ENCODE peak calls at places on chromosomes 5 and 9, in seven cellular contexts. One of them, this sample, is unnamed.

GRCh38 chr9:131386258-131386657 is 7.6 kb upstream of the PRRC2B start:
- DNase-seq in dorsolateral prefrontal cortex: no peak
- DNase-seq in foreskin fibroblast: no peak
- DNase-seq in heart right ventricle: no peak
- DNase-seq in fibroblast of mammary gland: no peak
- DNase-seq in Calu3: no peak
- DNase-seq in A673: no peak
- DNase-seq in this sample: no peak

GRCh38 chr5:78549043-78549442 is 99.5 kb downstream of the LHFPL2 start:
- DNase-seq in dorsolateral prefrontal cortex: no peak
- DNase-seq in foreskin fibroblast: no peak
- DNase-seq in heart right ventricle: no peak
- DNase-seq in fibroblast of mammary gland: peak
- DNase-seq in Calu3: no peak
- DNase-seq in A673: no peak
- DNase-seq in this sample: no peak

GRCh38 chr5:74326571-74327338 is 313.8 kb downstream of the ENC1 start:
- DNase-seq in dorsolateral prefrontal cortex: peak
- DNase-seq in foreskin fibroblast: peak
- DNase-seq in heart right ventricle: no peak
- DNase-seq in fibroblast of mammary gland: peak
- DNase-seq in Calu3: peak
- DNase-seq in A673: peak
- DNase-seq in this sample: no peak

GRCh38 chr9:99042620-99043019 is 62.3 kb upstream of the TGFBR1 start:
- DNase-seq in dorsolateral prefrontal cortex: no peak
- DNase-seq in foreskin fibroblast: no peak
- DNase-seq in heart right ventricle: no peak
- DNase-seq in fibroblast of mammary gland: no peak
- DNase-seq in Calu3: no peak
- DNase-seq in A673: no peak
- DNase-seq in this sample: no peak

GRCh38 chr5:147509041-147509709 is 693 bp downstream of the DPYSL3 start:
- DNase-seq in dorsolateral prefrontal cortex: no peak
- DNase-seq in foreskin fibroblast: no peak
- DNase-seq in heart right ventricle: peak
- DNase-seq in fibroblast of mammary gland: peak
- DNase-seq in Calu3: peak
- DNase-seq in A673: no peak
- DNase-seq in this sample: peak

GRCh38 chr5:56656816-56657740 is 158.3 kb upstream of the MAP3K1 start:
- DNase-seq in dorsolateral prefrontal cortex: no peak
- DNase-seq in foreskin fibroblast: no peak
- DNase-seq in heart right ventricle: no peak
- DNase-seq in fibroblast of mammary gland: peak
- DNase-seq in Calu3: no peak
- DNase-seq in A673: no peak
- DNase-seq in this sample: no peak

GRCh38 chr5:7537573-7537972 is 141.6 kb downstream of the ADCY2 start:
- DNase-seq in dorsolateral prefrontal cortex: no peak
- DNase-seq in foreskin fibroblast: no peak
- DNase-seq in heart right ventricle: no peak
- DNase-seq in fibroblast of mammary gland: no peak
- DNase-seq in Calu3: no peak
- DNase-seq in A673: no peak
- DNase-seq in this sample: no peak

GRCh38 chr9:93143830-93144530 is 9.9 kb upstream of the NINJ1 start:
- DNase-seq in dorsolateral prefrontal cortex: peak
- DNase-seq in foreskin fibroblast: no peak
- DNase-seq in heart right ventricle: no peak
- DNase-seq in fibroblast of mammary gland: no peak
- DNase-seq in Calu3: no peak
- DNase-seq in A673: no peak
- DNase-seq in this sample: no peak

GRCh38 chr5:180611140-180611850 is 20.0 kb upstream of the SCGB3A1 start:
- DNase-seq in dorsolateral prefrontal cortex: no peak
- DNase-seq in foreskin fibroblast: no peak
- DNase-seq in heart right ventricle: no peak
- DNase-seq in fibroblast of mammary gland: no peak
- DNase-seq in Calu3: peak
- DNase-seq in A673: no peak
- DNase-seq in this sample: no peak

GRCh38 chr5:177620560-177620959 is 20.6 kb downstream of the B4GALT7 start:
- DNase-seq in dorsolateral prefrontal cortex: no peak
- DNase-seq in foreskin fibroblast: no peak
- DNase-seq in heart right ventricle: no peak
- DNase-seq in fibroblast of mammary gland: no peak
- DNase-seq in Calu3: no peak
- DNase-seq in A673: no peak
- DNase-seq in this sample: no peak

GRCh38 chr5:100430268-100430900 is 104.8 kb upstream of the FAM174A start:
- DNase-seq in dorsolateral prefrontal cortex: no peak
- DNase-seq in foreskin fibroblast: no peak
- DNase-seq in heart right ventricle: peak
- DNase-seq in fibroblast of mammary gland: peak
- DNase-seq in Calu3: peak
- DNase-seq in A673: peak
- DNase-seq in this sample: no peak

GRCh38 chr5:158910782-158911692 is 188.7 kb downstream of the EBF1 start:
- DNase-seq in dorsolateral prefrontal cortex: no peak
- DNase-seq in foreskin fibroblast: peak
- DNase-seq in heart right ventricle: no peak
- DNase-seq in fibroblast of mammary gland: peak
- DNase-seq in Calu3: no peak
- DNase-seq in A673: no peak
- DNase-seq in this sample: no peak

GRCh38 chr5:143014017-143014651 is 244.0 kb downstream of the ARHGAP26 start:
- DNase-seq in dorsolateral prefrontal cortex: no peak
- DNase-seq in foreskin fibroblast: no peak
- DNase-seq in heart right ventricle: no peak
- DNase-seq in fibroblast of mammary gland: peak
- DNase-seq in Calu3: peak
- DNase-seq in A673: peak
- DNase-seq in this sample: no peak

GRCh38 chr5:176530983-176531901 is 6.0 kb downstream of the RNF44 start:
- DNase-seq in dorsolateral prefrontal cortex: peak
- DNase-seq in foreskin fibroblast: peak
- DNase-seq in heart right ventricle: no peak
- DNase-seq in fibroblast of mammary gland: peak
- DNase-seq in Calu3: no peak
- DNase-seq in A673: no peak
- DNase-seq in this sample: no peak

GRCh38 chr9:99712214-99712613 is 109.5 kb upstream of the NR4A3 start:
- DNase-seq in dorsolateral prefrontal cortex: no peak
- DNase-seq in foreskin fibroblast: no peak
- DNase-seq in heart right ventricle: no peak
- DNase-seq in fibroblast of mammary gland: no peak
- DNase-seq in Calu3: no peak
- DNase-seq in A673: no peak
- DNase-seq in this sample: no peak

GRCh38 chr5:162078805-162079204 is 11.2 kb downstream of the GABRG2 start:
- DNase-seq in dorsolateral prefrontal cortex: no peak
- DNase-seq in foreskin fibroblast: no peak
- DNase-seq in heart right ventricle: no peak
- DNase-seq in fibroblast of mammary gland: no peak
- DNase-seq in Calu3: no peak
- DNase-seq in A673: no peak
- DNase-seq in this sample: no peak

GRCh38 chr5:14009575-14009974 is 65.1 kb upstream of the DNAH5 start:
- DNase-seq in dorsolateral prefrontal cortex: no peak
- DNase-seq in foreskin fibroblast: no peak
- DNase-seq in heart right ventricle: no peak
- DNase-seq in fibroblast of mammary gland: no peak
- DNase-seq in Calu3: no peak
- DNase-seq in A673: no peak
- DNase-seq in this sample: no peak

GRCh38 chr5:14008819-14009311 is 64.4 kb upstream of the DNAH5 start:
- DNase-seq in dorsolateral prefrontal cortex: no peak
- DNase-seq in foreskin fibroblast: no peak
- DNase-seq in heart right ventricle: no peak
- DNase-seq in fibroblast of mammary gland: no peak
- DNase-seq in Calu3: peak
- DNase-seq in A673: no peak
- DNase-seq in this sample: no peak

GRCh38 chr5:14006823-14007510 is 62.5 kb upstream of the DNAH5 start:
- DNase-seq in dorsolateral prefrontal cortex: no peak
- DNase-seq in foreskin fibroblast: no peak
- DNase-seq in heart right ventricle: no peak
- DNase-seq in fibroblast of mammary gland: no peak
- DNase-seq in Calu3: no peak
- DNase-seq in A673: no peak
- DNase-seq in this sample: no peak

GRCh38 chr5:14016549-14016948 is 72.1 kb upstream of the DNAH5 start:
- DNase-seq in dorsolateral prefrontal cortex: no peak
- DNase-seq in foreskin fibroblast: no peak
- DNase-seq in heart right ventricle: no peak
- DNase-seq in fibroblast of mammary gland: no peak
- DNase-seq in Calu3: no peak
- DNase-seq in A673: no peak
- DNase-seq in this sample: no peak

GRCh38 chr5:14011089-14012004 is 66.9 kb upstream of the DNAH5 start:
- DNase-seq in dorsolateral prefrontal cortex: peak
- DNase-seq in foreskin fibroblast: peak
- DNase-seq in heart right ventricle: peak
- DNase-seq in fibroblast of mammary gland: peak
- DNase-seq in Calu3: peak
- DNase-seq in A673: peak
- DNase-seq in this sample: peak
- TF ChIP-seq CTCF in dorsolateral prefrontal cortex: no peak
- TF ChIP-seq CTCF in foreskin fibroblast: no peak
- TF ChIP-seq CTCF in heart right ventricle: no peak
- TF ChIP-seq CTCF in fibroblast of mammary gland: no peak
- TF ChIP-seq CTCF in Calu3: no peak
- TF ChIP-seq CTCF in A673: no peak
- TF ChIP-seq CTCF in this sample: peak

GRCh38 chr9:754150-754931 is 87.2 kb upstream of the DMRT1 start:
- DNase-seq in dorsolateral prefrontal cortex: no peak
- DNase-seq in foreskin fibroblast: no peak
- DNase-seq in heart right ventricle: no peak
- DNase-seq in fibroblast of mammary gland: no peak
- DNase-seq in Calu3: no peak
- DNase-seq in A673: no peak
- DNase-seq in this sample: no peak
- TF ChIP-seq CTCF in dorsolateral prefrontal cortex: no peak
- TF ChIP-seq CTCF in foreskin fibroblast: no peak
- TF ChIP-seq CTCF in heart right ventricle: no peak
- TF ChIP-seq CTCF in fibroblast of mammary gland: no peak
- TF ChIP-seq CTCF in Calu3: no peak
- TF ChIP-seq CTCF in A673: no peak
- TF ChIP-seq CTCF in this sample: peak

DNA sequence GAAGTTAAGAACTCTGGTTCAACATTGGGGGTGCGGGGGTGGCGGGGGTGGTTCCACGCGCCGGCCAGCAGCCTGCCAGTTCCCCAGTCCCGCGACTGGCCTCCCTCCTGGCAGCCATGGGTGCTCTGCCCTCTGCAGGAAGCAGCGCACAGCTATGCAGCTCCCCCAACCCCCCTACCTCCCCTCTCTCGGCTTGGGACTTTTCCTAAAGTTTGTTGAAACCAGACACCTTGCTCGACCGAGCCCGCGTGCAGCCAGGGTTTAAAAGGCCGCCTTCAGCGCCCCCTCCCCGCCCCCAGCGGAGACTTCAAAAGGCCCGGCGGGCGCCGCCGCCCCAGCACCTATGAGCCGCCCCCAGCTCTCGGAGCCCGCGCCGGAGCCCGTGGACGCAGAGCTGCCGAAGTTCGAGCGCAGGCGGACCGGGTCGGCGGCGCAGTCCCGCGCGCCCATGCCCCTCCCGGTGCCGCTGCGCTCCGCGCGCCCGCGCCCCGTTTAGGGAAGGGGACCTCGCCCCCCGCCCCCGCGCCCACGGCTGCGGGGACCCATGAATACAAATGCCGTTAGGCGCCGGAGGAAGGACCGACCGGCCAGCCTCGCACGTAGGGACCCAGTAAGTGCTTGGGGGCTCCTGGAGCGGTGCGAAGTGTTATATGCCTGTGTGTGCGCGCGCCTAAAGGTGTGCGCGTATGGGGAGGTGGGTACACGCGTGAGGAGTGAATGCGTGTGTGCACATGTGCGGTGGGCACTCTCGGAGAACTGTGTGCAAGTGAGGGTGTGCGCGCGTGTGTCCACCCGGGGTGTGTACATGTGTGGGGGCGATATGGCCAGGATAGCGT is 1.4 kb upstream of the COL27A1 start:
- DNase-seq in dorsolateral prefrontal cortex: no peak
- DNase-seq in foreskin fibroblast: no peak
- DNase-seq in heart right ventricle: no peak
- DNase-seq in fibroblast of mammary gland: no peak
- DNase-seq in Calu3: peak
- DNase-seq in A673: peak
- DNase-seq in this sample: no peak
- TF ChIP-seq CTCF in dorsolateral prefrontal cortex: no peak
- TF ChIP-seq CTCF in foreskin fibroblast: peak
- TF ChIP-seq CTCF in heart right ventricle: peak
- TF ChIP-seq CTCF in fibroblast of mammary gland: peak
- TF ChIP-seq CTCF in Calu3: no peak
- TF ChIP-seq CTCF in A673: peak
- TF ChIP-seq CTCF in this sample: peak

GRCh38 chr5:96597441-96598020 is 64.6 kb upstream of the CAST start:
- DNase-seq in dorsolateral prefrontal cortex: no peak
- DNase-seq in foreskin fibroblast: no peak
- DNase-seq in heart right ventricle: no peak
- DNase-seq in fibroblast of mammary gland: peak
- DNase-seq in Calu3: no peak
- DNase-seq in A673: no peak
- DNase-seq in this sample: no peak

GRCh38 chr5:96590796-96591195 is 71.4 kb upstream of the CAST start:
- DNase-seq in dorsolateral prefrontal cortex: no peak
- DNase-seq in foreskin fibroblast: no peak
- DNase-seq in heart right ventricle: no peak
- DNase-seq in fibroblast of mammary gland: peak
- DNase-seq in Calu3: no peak
- DNase-seq in A673: no peak
- DNase-seq in this sample: no peak

GRCh38 chr5:96601200-96601599 is 61.0 kb upstream of the CAST start:
- DNase-seq in dorsolateral prefrontal cortex: no peak
- DNase-seq in foreskin fibroblast: no peak
- DNase-seq in heart right ventricle: no peak
- DNase-seq in fibroblast of mammary gland: no peak
- DNase-seq in Calu3: no peak
- DNase-seq in A673: no peak
- DNase-seq in this sample: no peak

DNA sequence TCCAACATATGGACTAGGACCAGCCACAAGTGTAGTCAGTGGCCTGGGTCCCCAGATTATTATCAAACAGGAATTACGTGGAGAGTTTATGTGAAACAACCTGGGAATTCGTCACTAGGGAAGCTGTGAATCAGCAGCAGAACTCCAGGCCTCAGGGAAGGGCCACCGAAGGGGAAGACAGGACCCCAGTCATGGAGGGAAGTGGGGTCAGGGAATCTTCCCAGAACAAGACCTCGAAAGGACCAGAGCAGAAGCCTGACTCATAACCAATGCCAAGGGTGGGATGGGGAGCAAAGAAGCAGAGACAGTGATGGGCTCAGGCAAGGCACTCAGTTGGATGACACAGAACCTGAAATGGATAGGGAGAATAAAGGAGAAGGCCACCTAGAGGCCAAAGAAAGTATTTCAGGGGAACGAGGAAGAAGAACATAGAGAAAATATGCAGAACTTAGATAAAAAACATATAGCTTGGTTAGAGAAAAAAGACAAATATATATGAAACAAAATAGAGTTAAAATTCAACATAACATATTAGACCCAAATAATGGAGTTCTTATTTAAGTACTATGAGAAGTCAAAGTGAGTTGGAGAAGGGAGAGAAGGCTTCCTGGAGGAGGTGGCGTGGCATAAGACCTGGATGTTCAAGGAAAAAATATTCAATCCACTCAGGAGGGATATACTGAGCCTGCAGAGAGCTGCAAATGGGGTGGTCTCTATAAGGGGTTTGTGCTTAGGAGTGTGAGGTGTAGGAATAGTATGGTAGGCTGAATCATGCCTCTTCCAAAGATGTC is 66.7 kb upstream of the CAST start:
- DNase-seq in dorsolateral prefrontal cortex: no peak
- DNase-seq in foreskin fibroblast: no peak
- DNase-seq in heart right ventricle: no peak
- DNase-seq in fibroblast of mammary gland: peak
- DNase-seq in Calu3: peak
- DNase-seq in A673: peak
- DNase-seq in this sample: no peak
- TF ChIP-seq CTCF in dorsolateral prefrontal cortex: no peak
- TF ChIP-seq CTCF in foreskin fibroblast: peak
- TF ChIP-seq CTCF in heart right ventricle: peak
- TF ChIP-seq CTCF in fibroblast of mammary gland: peak
- TF ChIP-seq CTCF in Calu3: peak
- TF ChIP-seq CTCF in A673: peak
- TF ChIP-seq CTCF in this sample: peak

This sample was measured in osteocyte.